ENCODE peak calls at places on chromosome 12, in four cellular contexts. X, C, W and U are unnamed samples.
A peak's percentile ranks its signal among the peaks of the same experiment; 100 is the strongest.

GRCh38 chr12:51827925-51828818 is 20.3 kb downstream of the FIGNL2 start:
- DNase-seq in X (no peak), C (no peak), W (no peak), U (no peak)

GRCh38 chr12:4178424-4179184 is 95.0 kb upstream of the CCND2 start:
- DNase-seq in X (no peak), C (peak; percentile 3), W (no peak), U (no peak)

GRCh38 chr12:127119600-127120140 is 1147.3 kb upstream of the TMEM132C start:
- DNase-seq in X (no peak), C (no peak), W (no peak), U (no peak)

GRCh38 chr12:3263939-3264699 is 186.9 kb downstream of the TSPAN9 start:
- DNase-seq in X (no peak), C (no peak), W (no peak), U (no peak)

GRCh38 chr12:6396031-6396430 is 12.1 kb downstream of the LTBR start:
- DNase-seq in X (no peak), C (no peak), W (no peak), U (no peak)

GRCh38 chr12:128083132-128083729 is 183.7 kb upstream of the TMEM132C start:
- DNase-seq in X (no peak), C (peak; percentile 11), W (no peak), U (no peak)

GRCh38 chr12:46585854-46586621 is 213.5 kb upstream of the SLC38A2 start:
- DNase-seq in X (no peak), C (no peak), W (peak; percentile 93), U (peak; percentile 81)

GRCh38 chr12:104712477-104712876 is 245.6 kb downstream of the SLC41A2 start:
- DNase-seq in X (no peak), C (no peak), W (no peak), U (no peak)

GRCh38 chr12:7110661-7111060 is 1.6 kb upstream of the C1RL start:
- DNase-seq in X (no peak), C (no peak), W (no peak), U (no peak)

GRCh38 chr12:28563286-28563685 is 373.0 kb downstream of the CCDC91 start:
- DNase-seq in X (no peak), C (no peak), W (no peak), U (no peak)

GRCh38 chr12:44968960-44969359 is 81.9 kb downstream of the DBX2 start:
- DNase-seq in X (no peak), C (no peak), W (no peak), U (no peak)

GRCh38 chr12:109281452-109281851 is 27.6 kb downstream of the FOXN4 start:
- DNase-seq in X (no peak), C (no peak), W (no peak), U (no peak)

GRCh38 chr12:110688446-110689001 is 391 bp downstream of the HVCN1 start:
- DNase-seq in X (no peak), C (no peak), W (no peak), U (no peak)

GRCh38 chr12:11797993-11798720 is 148.7 kb downstream of the ETV6 start:
- DNase-seq in X (no peak), C (no peak), W (no peak), U (no peak)

GRCh38 chr12:65269603-65270002 is 8.9 kb upstream of the MSRB3 start:
- DNase-seq in X (no peak), C (no peak), W (no peak), U (no peak)

GRCh38 chr12:116591608-116592115 is 32.5 kb downstream of the MAP1LC3B2 start:
- DNase-seq in X (no peak), C (no peak), W (no peak), U (no peak)

GRCh38 chr12:72365151-72365550 is 93.0 kb downstream of the TRHDE start:
- DNase-seq in X (no peak), C (no peak), W (no peak), U (no peak)

GRCh38 chr12:11805043-11805442 is 155.6 kb downstream of the ETV6 start:
- DNase-seq in X (no peak), C (no peak), W (no peak), U (no peak)

GRCh38 chr12:45789025-45789424 is 59.5 kb downstream of the ARID2 start:
- DNase-seq in X (no peak), C (no peak), W (no peak), U (no peak)

GRCh38 chr12:120720234-120720968 is 5.2 kb upstream of the ACADS start:
- DNase-seq in X (no peak), C (no peak), W (no peak), U (no peak)

GRCh38 chr12:57657744-57658143 is 24.7 kb upstream of the B4GALNT1 start:
- DNase-seq in X (no peak), C (no peak), W (no peak), U (no peak)

GRCh38 chr12:91616401-91616800 is 433.8 kb upstream of the DCN start:
- DNase-seq in X (no peak), C (no peak), W (no peak), U (no peak)

GRCh38 chr12:48009471-48009870 is 5.2 kb upstream of the COL2A1 start:
- DNase-seq in X (no peak), C (no peak), W (no peak), U (no peak)

GRCh38 chr12:77064891-77065360 is 443 bp downstream of the E2F7 start:
- DNase-seq in X (peak; percentile 58), C (no peak), W (no peak), U (peak; percentile 55)

GRCh38 chr12:58064681-58065080 is 123.3 kb downstream of the ATP23 start:
- DNase-seq in X (no peak), C (no peak), W (no peak), U (no peak)

GRCh38 chr12:3251691-3252090 is 174.5 kb downstream of the TSPAN9 start:
- DNase-seq in X (no peak), C (no peak), W (no peak), U (no peak)

GRCh38 chr12:110577717-110578521 is 5.2 kb downstream of the PPTC7 start:
- DNase-seq in X (peak; percentile 55), C (no peak), W (no peak), U (peak; percentile 31)

GRCh38 chr12:25377475-25378179 is 126.9 kb upstream of the KRAS start:
- DNase-seq in X (no peak), C (no peak), W (no peak), U (no peak)

GRCh38 chr12:57046947-57047890 is 2.7 kb downstream of the MYO1A start:
- DNase-seq in X (no peak), C (no peak), W (no peak), U (no peak)

GRCh38 chr12:51748235-51748634 is 100.3 kb downstream of the FIGNL2 start:
- DNase-seq in X (no peak), C (no peak), W (no peak), U (no peak)

GRCh38 chr12:74152370-74152769 is 385.3 kb upstream of the ATXN7L3B start:
- DNase-seq in X (no peak), C (no peak), W (no peak), U (no peak)

GRCh38 chr12:81722004-81722403 is 37.1 kb downstream of the PPFIA2 start:
- DNase-seq in X (no peak), C (no peak), W (no peak), U (no peak)

GRCh38 chr12:63802012-63802608 is 22.4 kb downstream of the RXYLT1 start:
- DNase-seq in X (peak; percentile 33), C (no peak), W (no peak), U (no peak)

GRCh38 chr12:123151679-123152454 is 977 bp upstream of the PITPNM2 start:
- DNase-seq in X (no peak), C (no peak), W (no peak), U (peak; percentile 22)

GRCh38 chr12:127942981-127943380 is 324.0 kb upstream of the TMEM132C start:
- DNase-seq in X (no peak), C (no peak), W (no peak), U (no peak)

GRCh38 chr12:31325524-31325875 is 450 bp downstream of the SINHCAF start:
- DNase-seq in X (no peak), C (no peak), W (no peak), U (peak; percentile 41)

GRCh38 chr12:51631591-51631990 is 40.6 kb downstream of the SCN8A start:
- DNase-seq in X (peak; percentile 15), C (no peak), W (no peak), U (no peak)

GRCh38 chr12:49776858-49777257 is 35.5 kb downstream of the TMBIM6 start:
- DNase-seq in X (no peak), C (no peak), W (no peak), U (no peak)
- TF ChIP-seq JUN in X (no peak), C (no peak), W (no peak), U (no peak)

GRCh38 chr12:22978962-22979361 is 354.0 kb downstream of the ETNK1 start:
- DNase-seq in X (no peak), C (no peak), W (no peak), U (no peak)
- TF ChIP-seq RNF2 in X (no peak), C (no peak), W (no peak), U (no peak)

GRCh38 chr12:1934831-1935230 is 16.4 kb upstream of the CACNA2D4 start:
- DNase-seq in X (no peak), C (peak; percentile 27), W (no peak), U (no peak)
- TF ChIP-seq JUN in X (no peak), C (no peak), W (no peak), U (no peak)

DNA sequence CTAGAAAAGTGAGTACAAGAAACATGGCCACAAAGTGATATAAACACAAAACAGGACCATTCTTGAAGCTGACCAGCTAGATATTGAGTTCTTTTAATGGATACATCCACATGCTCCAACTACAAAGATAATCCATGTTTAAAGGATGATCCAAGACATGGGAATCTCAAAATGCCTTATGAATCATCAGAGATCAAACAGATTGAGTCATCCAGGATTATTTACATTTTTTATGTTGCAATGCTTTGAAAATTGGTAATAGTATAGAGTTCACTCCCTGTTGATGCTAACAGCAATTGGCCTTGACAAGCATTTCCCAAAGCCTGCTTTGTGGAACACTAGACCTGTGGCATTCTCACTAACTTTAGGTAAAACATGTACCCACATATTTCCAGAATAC is 293.0 kb upstream of the TBX3 start:
- DNase-seq in X (peak; percentile 66), C (no peak), W (peak; percentile 74), U (no peak)
- TF ChIP-seq RNF2 in X (no peak), C (no peak), W (no peak), U (no peak)